ENCODE peak calls at places on chromosome 12, in four cellular contexts. P is body of pancreas, Y is iPS DF 6.9, G is right atrium auricular region. M is an unnamed sample.

GRCh38 chr12:11653215-11653753 is 3.8 kb downstream of the ETV6 start:
- DNase-seq in P (no peak), G (no peak), Y (no peak), M (no peak)

GRCh38 chr12:112166051-112167015 is 41.0 kb downstream of the TRAFD1 start:
- DNase-seq in Y (no peak), G (no peak), P (no peak), M (no peak)

GRCh38 chr12:89134213-89134770 is 218.0 kb downstream of the DUSP6 start:
- DNase-seq in G (no peak), Y (no peak), P (no peak), M (no peak)

GRCh38 chr12:54581412-54581811 is 7.0 kb downstream of the PPP1R1A start:
- DNase-seq in P (no peak), G (no peak), Y (no peak), M (no peak)

GRCh38 chr12:80912906-80913769 is 24.6 kb downstream of the LIN7A start:
- DNase-seq in Y (no peak), P (no peak), G (no peak), M (no peak)

GRCh38 chr12:110743571-110744093 is 941 bp upstream of the PPP1CC start:
- DNase-seq in Y (no peak), P (peak; percentile 41), G (peak; percentile 63), M (no peak)

GRCh38 chr12:96308881-96309280 is 91.4 kb downstream of the CDK17 start:
- DNase-seq in G (no peak), P (no peak), Y (no peak), M (no peak)

GRCh38 chr12:21910642-21911041 is 30.6 kb downstream of the ABCC9 start:
- DNase-seq in G (no peak), P (no peak), Y (no peak), M (no peak)

GRCh38 chr12:113314121-113314529 is 20.8 kb downstream of the SLC8B1 start:
- DNase-seq in P (no peak), Y (no peak), G (no peak), M (no peak)

GRCh38 chr12:99444859-99445316 is 202.7 kb upstream of the GARIN6 start:
- DNase-seq in Y (no peak), P (no peak), G (no peak), M (no peak)

GRCh38 chr12:107655281-107656065 is 30.1 kb upstream of the PWP1 start:
- DNase-seq in P (no peak), Y (no peak), G (no peak), M (no peak)

GRCh38 chr12:25775968-25776367 is 182.5 kb upstream of the RASSF8 start:
- DNase-seq in Y (no peak), G (no peak), P (no peak), M (no peak)

GRCh38 chr12:46921754-46922113 is 95.9 kb upstream of the SLC38A4 start:
- DNase-seq in Y (no peak), P (peak; percentile 26), G (no peak), M (no peak)

GRCh38 chr12:95207407-95207806 is 9.9 kb downstream of the FGD6 start:
- DNase-seq in G (no peak), P (no peak), Y (no peak), M (no peak)

GRCh38 chr12:1634590-1635191 is 5.7 kb downstream of the WNT5B start:
- DNase-seq in G (peak; percentile 79), P (peak; percentile 81), Y (peak; percentile 78), M (no peak)

GRCh38 chr12:131547560-131547959 is 163.3 kb upstream of the SFSWAP start:
- DNase-seq in Y (no peak), P (no peak), G (no peak), M (no peak)

GRCh38 chr12:8449293-8449944 is 6.3 kb upstream of the CLEC6A start:
- DNase-seq in Y (no peak), G (no peak), P (no peak), M (no peak)

GRCh38 chr12:6267007-6267721 is 43.3 kb upstream of the PLEKHG6 start:
- DNase-seq in G (no peak), Y (no peak), P (peak; percentile 28), M (no peak)

GRCh38 chr12:117063162-117063911 is 35.9 kb downstream of the TESC start:
- DNase-seq in Y (no peak), G (no peak), P (peak; percentile 37), M (no peak)

GRCh38 chr12:1809606-1810140 is 10.7 kb upstream of the LRTM2 start:
- DNase-seq in G (no peak), P (no peak), Y (no peak), M (no peak)

GRCh38 chr12:106128526-106129430 is 10.0 kb downstream of the NUAK1 start:
- DNase-seq in Y (no peak), G (no peak), P (no peak), M (no peak)

DNA sequence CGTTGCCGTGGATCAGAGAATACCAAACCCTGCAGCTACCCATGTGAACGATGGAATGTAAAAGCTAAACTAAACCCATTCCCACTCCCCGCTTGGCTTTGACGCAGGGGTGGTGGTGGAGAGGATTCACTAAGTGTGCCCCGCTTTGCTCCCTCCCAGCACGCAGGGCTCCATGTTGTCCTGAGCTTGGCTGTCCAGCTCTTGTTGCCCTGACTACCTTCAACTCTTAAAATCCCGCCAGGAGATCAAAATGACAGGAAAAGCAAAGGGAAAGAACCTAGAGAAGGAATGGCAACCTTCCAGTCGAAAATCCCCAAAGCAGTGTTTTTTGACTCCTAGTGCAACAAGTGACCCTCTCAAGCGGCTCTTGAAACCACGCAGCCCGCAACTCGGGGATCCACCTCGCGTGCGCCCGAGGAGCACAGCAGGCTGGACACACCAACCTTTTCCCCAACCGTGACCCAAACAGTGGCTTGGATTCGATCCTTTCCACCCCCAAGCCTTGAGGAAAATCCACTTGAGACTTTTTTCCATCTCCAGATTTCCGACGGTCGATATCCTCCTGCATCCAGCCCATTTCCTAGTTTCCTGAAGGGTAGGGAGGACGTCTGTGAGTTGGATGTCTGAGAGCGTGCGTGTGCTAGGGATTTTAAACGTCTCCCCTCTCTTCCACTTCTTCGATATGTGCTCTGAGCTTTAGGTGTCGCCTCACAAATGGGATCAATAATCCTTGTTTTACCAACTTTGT is 1.4 kb downstream of the SYT10 start:
- DNase-seq in G (no peak), P (no peak), Y (no peak), M (no peak)
- H3K4me3 ChIP-seq in G (no peak overlapping the region), P (no peak overlapping the region), Y (peak overlapping the region; percentile 56), M (peak overlapping the region; percentile 43)

GRCh38 chr12:27330846-27331245 is 1.8 kb upstream of the BMAL2 start:
- DNase-seq in Y (no peak), P (no peak), G (no peak), M (no peak)
- H3K27ac ChIP-seq in Y (no peak overlapping the region), P (no peak overlapping the region), G (no peak overlapping the region), M (no peak overlapping the region)

DNA sequence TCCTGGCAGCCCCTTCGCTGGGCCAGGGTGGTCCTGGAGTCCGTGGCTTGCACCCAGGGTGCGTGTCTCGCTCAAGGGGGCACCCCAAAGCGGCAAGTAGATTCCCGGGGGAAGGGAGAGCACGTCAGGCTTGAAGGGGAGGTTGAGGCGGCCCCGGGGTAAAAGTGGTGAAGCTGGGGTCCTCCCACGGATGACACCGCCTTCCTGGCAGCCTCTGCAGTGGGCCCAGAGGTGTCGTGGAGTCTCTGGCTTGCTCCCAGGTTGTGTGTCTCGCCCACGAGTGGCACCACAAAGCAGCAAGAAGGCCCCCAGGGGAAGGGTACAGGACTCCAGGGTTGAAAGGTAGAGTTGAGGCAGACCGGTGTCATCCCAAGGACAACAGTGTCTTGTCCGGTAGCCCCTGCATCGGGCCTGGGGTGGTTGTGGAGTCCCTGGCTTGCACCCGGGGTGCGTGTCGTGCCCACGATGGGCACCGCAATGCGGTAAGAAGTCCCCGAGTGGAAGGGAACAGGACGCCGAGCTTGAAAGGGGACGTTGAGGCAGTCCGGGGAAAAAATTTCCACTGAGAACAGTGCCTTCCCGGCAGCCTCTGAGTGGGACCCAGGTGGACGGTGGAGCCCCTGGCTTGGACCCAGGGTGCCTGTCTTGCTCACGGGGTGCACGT is 158.0 kb upstream of the ALG10B start:
- DNase-seq in Y (no peak), P (no peak), G (peak; percentile 47), M (peak; percentile 81)
- H3K4me3 ChIP-seq in Y (no peak overlapping the region), P (no peak overlapping the region), G (no peak overlapping the region), M (no peak overlapping the region)

GRCh38 chr12:50986961-50987737 is 34.8 kb downstream of the HIGD1C start:
- DNase-seq in G (peak; percentile 61), P (peak; percentile 69), Y (no peak), M (no peak)

GRCh38 chr12:50988871-50989270 is 36.5 kb downstream of the HIGD1C start:
- DNase-seq in Y (no peak), G (no peak), P (no peak), M (no peak)

GRCh38 chr12:50988051-50988450 is 35.7 kb downstream of the HIGD1C start:
- DNase-seq in Y (no peak), G (no peak), P (no peak), M (no peak)

GRCh38 chr12:50984899-50985298 is 32.6 kb downstream of the HIGD1C start:
- DNase-seq in G (no peak), Y (no peak), P (no peak), M (no peak)

DNA sequence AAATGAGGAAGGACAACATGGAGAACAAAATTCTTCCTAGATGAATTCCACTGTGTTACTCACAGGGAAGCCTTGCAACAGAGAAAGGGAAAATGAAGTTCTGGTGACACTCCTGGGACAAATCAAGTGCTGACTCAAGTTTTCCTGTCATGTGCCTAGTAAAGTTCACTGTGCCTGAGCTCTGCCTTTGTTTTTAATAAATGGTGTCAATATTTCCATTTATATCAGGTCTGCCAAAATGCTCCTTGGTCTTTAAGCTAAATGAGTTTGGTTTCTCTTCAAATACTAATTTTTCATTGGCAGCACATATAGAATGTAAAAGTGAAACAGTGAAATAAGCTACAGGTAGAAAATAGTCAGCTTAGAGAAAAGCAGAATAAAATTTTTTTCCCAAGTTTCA is 33.0 kb downstream of the HIGD1C start:
- DNase-seq in P (peak; percentile 35), G (peak; percentile 70), Y (no peak), M (no peak)
- H3K27ac ChIP-seq in P (no peak overlapping the region), G (peak overlapping the region; percentile 76), Y (no peak overlapping the region), M (peak overlapping the region; percentile 59)

GRCh38 chr12:13101854-13102375 is 1.6 kb downstream of the GSG1 start:
- DNase-seq in G (no peak), Y (no peak), P (peak; percentile 41), M (no peak)
- H3K4me3 ChIP-seq in G (no peak overlapping the region), Y (peak overlapping the region; percentile 66), P (no peak overlapping the region), M (peak overlapping the region; percentile 55)

GRCh38 chr12:115943630-115944391 is 333.7 kb downstream of the MED13L start:
- DNase-seq in Y (no peak), P (peak; percentile 36), G (no peak), M (no peak)

GRCh38 chr12:115944392-115944742 is 333.1 kb downstream of the MED13L start:
- DNase-seq in P (no peak), G (no peak), Y (no peak), M (no peak)

GRCh38 chr12:115942346-115942745 is 335.1 kb downstream of the MED13L start:
- DNase-seq in G (no peak), Y (no peak), P (no peak), M (no peak)

GRCh38 chr12:115944851-115945496 is 332.5 kb downstream of the MED13L start:
- DNase-seq in P (peak; percentile 40), G (peak; percentile 61), Y (no peak), M (no peak)

GRCh38 chr12:115943310-115943629 is 334.2 kb downstream of the MED13L start:
- DNase-seq in G (no peak), P (no peak), Y (no peak), M (no peak)
- H3K27ac ChIP-seq in G (no peak overlapping the region), P (no peak overlapping the region), Y (no peak overlapping the region), M (no peak overlapping the region)

GRCh38 chr12:118374126-118374725 is 1.5 kb upstream of the TAOK3 start:
- DNase-seq in G (no peak), Y (no peak), P (no peak), M (no peak)
- H3K4me3 ChIP-seq in G (no peak overlapping the region), Y (no peak overlapping the region), P (no peak overlapping the region), M (no peak overlapping the region)

M was measured in vagina.